ENCODE peak calls at places on chromosomes 2 and 18, in six cellular contexts. Y is IMR-90, J is endothelial cell of umbilical vein, X is esophagus squamous epithelium, T is HL-60, K is fibroblast of pulmonary artery. U is an unnamed sample.

GRCh38 chr2:177148477-177149154 is 64.0 kb upstream of the HNRNPA3 start:
- DNase-seq in Y (peak; percentile 66), J (peak; percentile 85), X (no peak), T (peak; percentile 70), K (peak; percentile 76), U (peak; percentile 70)

GRCh38 chr2:45889053-45889452 is 237.6 kb downstream of the PRKCE start:
- DNase-seq in Y (peak; percentile 52), J (no peak), X (no peak), T (peak; percentile 49), K (peak; percentile 13), U (peak; percentile 32)

GRCh38 chr18:6022840-6023239 is 127.5 kb upstream of the TMEM200C start:
- DNase-seq in Y (peak; percentile 61), J (no peak), X (no peak), T (no peak), K (no peak), U (no peak)

GRCh38 chr2:44326548-44327269 is 34.6 kb downstream of the PREPL start:
- DNase-seq in Y (no peak), J (no peak), X (no peak), T (no peak), K (no peak), U (no peak)

GRCh38 chr2:166364476-166365161 is 11.1 kb downstream of the SCN9A start:
- DNase-seq in Y (no peak), J (no peak), X (no peak), T (no peak), K (no peak), U (no peak)

GRCh38 chr2:18065264-18065663 is 186.8 kb downstream of the KCNS3 start:
- DNase-seq in Y (no peak), J (no peak), X (no peak), T (no peak), K (no peak), U (no peak)

GRCh38 chr2:205556357-205556756 is 125.9 kb upstream of the NRP2 start:
- DNase-seq in Y (no peak), J (no peak), X (no peak), T (no peak), K (no peak), U (no peak)

GRCh38 chr2:237182422-237183123 is 96.9 kb downstream of the COPS8 start:
- DNase-seq in Y (no peak), J (no peak), X (no peak), T (no peak), K (no peak), U (peak; percentile 66)

GRCh38 chr2:190763901-190764514 is 115.1 kb downstream of the NAB1 start:
- DNase-seq in Y (peak; percentile 57), J (no peak), X (no peak), T (no peak), K (peak; percentile 33), U (peak; percentile 21)

GRCh38 chr18:11520536-11520935 is 88.9 kb upstream of the SLC35G4 start:
- DNase-seq in Y (no peak), J (no peak), X (no peak), T (no peak), K (no peak), U (no peak)
- H3K4me3 ChIP-seq in Y (no peak overlapping the region), J (no peak overlapping the region), X (no peak overlapping the region), T (no peak overlapping the region), K (no peak overlapping the region), U (no peak overlapping the region)

GRCh38 chr18:22446906-22447305 is 29.2 kb upstream of the CTAGE1 start:
- DNase-seq in Y (no peak), J (no peak), X (no peak), T (no peak), K (no peak), U (no peak)

GRCh38 chr18:22439447-22439846 is 21.7 kb upstream of the CTAGE1 start:
- DNase-seq in Y (peak; percentile 63), J (no peak), X (no peak), T (no peak), K (peak; percentile 59), U (peak; percentile 27)

GRCh38 chr18:22446325-22446724 is 28.6 kb upstream of the CTAGE1 start:
- DNase-seq in Y (no peak), J (no peak), X (no peak), T (no peak), K (no peak), U (no peak)

GRCh38 chr18:22441638-22442037 is 23.9 kb upstream of the CTAGE1 start:
- DNase-seq in Y (no peak), J (no peak), X (no peak), T (no peak), K (no peak), U (no peak)
- TF ChIP-seq CTCF in Y (no peak), J (no peak), X (no peak), T (no peak), K (no peak), U (no peak)

GRCh38 chr18:9916067-9916684 is 2.4 kb downstream of the VAPA start:
- DNase-seq in Y (peak; percentile 25), J (peak; percentile 82), X (no peak), T (no peak), K (peak; percentile 42), U (peak; percentile 57)

GRCh38 chr18:9915291-9916066 is 1.7 kb downstream of the VAPA start:
- DNase-seq in Y (peak; percentile 7), J (no peak), X (no peak), T (no peak), K (no peak), U (peak; percentile 17)

GRCh38 chr18:9918016-9918680 is 4.3 kb downstream of the VAPA start:
- DNase-seq in Y (peak; percentile 47), J (peak; percentile 92), X (no peak), T (no peak), K (peak; percentile 54), U (peak; percentile 54)

GRCh38 chr18:9914584-9915290 is 921 bp downstream of the VAPA start:
- DNase-seq in Y (peak; percentile 84), J (peak; percentile 84), X (no peak), T (peak; percentile 85), K (peak; percentile 83), U (peak; percentile 81)

DNA sequence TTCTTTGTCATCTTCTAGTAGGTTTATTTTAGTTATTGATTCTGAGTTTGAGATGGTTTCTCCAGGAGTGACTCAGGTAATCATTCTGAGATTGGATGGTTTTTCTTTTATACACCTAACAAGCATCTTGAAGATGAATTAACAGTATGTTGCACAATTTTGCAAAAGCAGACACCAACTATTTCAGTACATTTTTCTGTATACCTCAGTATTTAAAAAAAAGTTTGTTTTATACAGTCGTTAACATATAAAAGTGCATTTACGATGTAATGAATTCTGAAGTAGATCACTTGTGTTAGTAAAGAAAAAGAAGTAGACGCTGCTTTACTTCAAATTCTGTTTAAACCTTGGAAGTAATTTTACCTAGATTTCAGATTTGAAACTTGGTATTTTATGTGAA is 3.0 kb downstream of the VAPA start:
- DNase-seq in Y (no peak), J (no peak), X (no peak), T (no peak), K (no peak), U (no peak)
- H3K4me3 ChIP-seq in Y (no peak overlapping the region), J (no peak overlapping the region), X (peak overlapping the region; percentile 97), T (no peak overlapping the region), K (peak overlapping the region; percentile 84), U (no peak overlapping the region)

GRCh38 chr2:238847841-238848565 is at the start of gene TWIST2:
- DNase-seq in Y (peak; percentile 91), J (peak; percentile 50), X (no peak), T (no peak), K (peak; percentile 93), U (peak; percentile 95)
- TF ChIP-seq CTCF in Y (no peak), J (no peak), X (no peak), T (no peak), K (peak; percentile 7), U (peak; percentile 29)

DNA sequence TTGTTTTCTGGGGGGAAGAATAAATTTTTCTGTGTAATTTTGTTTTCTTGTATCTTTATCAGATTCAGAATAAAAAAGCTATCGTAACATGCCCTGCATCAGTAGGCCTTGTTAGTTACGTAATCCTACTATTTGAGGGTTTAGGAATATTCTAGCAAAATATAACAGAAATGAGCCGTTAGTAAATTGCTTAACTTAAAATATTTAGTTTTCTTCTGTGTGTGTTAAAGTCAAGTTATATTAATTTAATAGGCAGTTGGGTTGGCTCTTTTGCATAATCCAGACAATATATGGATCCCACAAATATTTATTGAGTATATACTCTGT is 151.7 kb downstream of the FMNL2 start:
- DNase-seq in Y (no peak), J (no peak), X (no peak), T (no peak), K (no peak), U (no peak)
- H3K4me3 ChIP-seq in Y (no peak overlapping the region), J (no peak overlapping the region), X (no peak overlapping the region), T (no peak overlapping the region), K (no peak overlapping the region), U (no peak overlapping the region)

U was measured in cardiac fibroblast.